ENCODE peak calls at places on chromosomes 11 and 22, in seven cellular contexts. U, B, F, J, D, S and N are unnamed samples.

GRCh38 chr22:46894081-46894671 is 131.7 kb downstream of the TBC1D22A start:
- DNase-seq in U (no peak), B (no peak), F (no peak), J (no peak), D (no peak), S (no peak), N (peak)

GRCh38 chr11:17734418-17734911 is at the start of gene KCNC1:
- DNase-seq in U (no peak), B (no peak), F (peak), J (no peak), D (peak), S (no peak), N (no peak)

GRCh38 chr11:43989162-43989961 is 46.9 kb downstream of the C11orf96 start:
- DNase-seq in U (no peak), B (peak), F (peak), J (no peak), D (peak), S (no peak), N (no peak)

GRCh38 chr22:28181332-28181731 is 262.3 kb upstream of the PITPNB start:
- DNase-seq in U (no peak), B (no peak), F (no peak), J (peak), D (no peak), S (no peak), N (no peak)

GRCh38 chr11:63813035-63813562 is at the start of gene SPINDOC:
- DNase-seq in U (peak), B (peak), F (peak), J (peak), D (peak), S (peak), N (no peak)

GRCh38 chr11:118873804-118874203 is 9.9 kb upstream of the CXCR5 start:
- DNase-seq in U (no peak), B (no peak), F (no peak), J (no peak), D (no peak), S (no peak), N (no peak)

GRCh38 chr22:44941176-44941575 is 68.6 kb downstream of the PHF21B start:
- DNase-seq in U (no peak), B (no peak), F (no peak), J (no peak), D (no peak), S (no peak), N (no peak)

GRCh38 chr11:111602865-111603632 is 800 bp downstream of the SIK2 start:
- DNase-seq in U (peak), B (peak), F (peak), J (peak), D (no peak), S (peak), N (no peak)

GRCh38 chr11:111421251-111421650 is 42.2 kb upstream of the POU2AF1 start:
- DNase-seq in U (peak), B (no peak), F (no peak), J (no peak), D (no peak), S (no peak), N (no peak)

GRCh38 chr22:32080904-32081303 is 37.8 kb downstream of the SLC5A1 start:
- DNase-seq in U (peak), B (no peak), F (no peak), J (peak), D (peak), S (peak), N (peak)

GRCh38 chr11:92643827-92644226 is 325.6 kb upstream of the MTNR1B start:
- DNase-seq in U (no peak), B (no peak), F (no peak), J (no peak), D (no peak), S (no peak), N (no peak)

GRCh38 chr11:67034350-67034749 is 11.4 kb downstream of the SYT12 start:
- DNase-seq in U (no peak), B (no peak), F (no peak), J (no peak), D (no peak), S (no peak), N (no peak)

GRCh38 chr11:130827697-130828377 is 88.4 kb downstream of the SNX19 start:
- DNase-seq in U (no peak), B (peak), F (peak), J (peak), D (peak), S (peak), N (no peak)

GRCh38 chr11:6371825-6372224 is 18.4 kb upstream of the SMPD1 start:
- DNase-seq in U (no peak), B (no peak), F (no peak), J (no peak), D (no peak), S (no peak), N (no peak)

GRCh38 chr11:45156731-45157130 is 10.3 kb downstream of the PRDM11 start:
- DNase-seq in U (no peak), B (no peak), F (no peak), J (no peak), D (no peak), S (no peak), N (no peak)

GRCh38 chr11:102564110-102564509 is 33.6 kb upstream of the MMP7 start:
- DNase-seq in U (no peak), B (no peak), F (no peak), J (peak), D (no peak), S (no peak), N (no peak)

GRCh38 chr11:8033312-8033715 is 46.2 kb downstream of the EIF3F start:
- DNase-seq in U (peak), B (peak), F (peak), J (peak), D (peak), S (peak), N (peak)

GRCh38 chr11:112212710-112213109 is 13.5 kb upstream of the PTS start:
- DNase-seq in U (no peak), B (no peak), F (no peak), J (peak), D (no peak), S (no peak), N (no peak)

GRCh38 chr11:95795627-95796308 is 5.5 kb downstream of the CEP57 start:
- DNase-seq in U (no peak), B (no peak), F (no peak), J (no peak), D (no peak), S (no peak), N (no peak)

GRCh38 chr11:74135516-74135840 is 35.3 kb downstream of the C2CD3 start:
- DNase-seq in U (no peak), B (no peak), F (no peak), J (no peak), D (no peak), S (no peak), N (no peak)

GRCh38 chr22:16803255-16803917 is 21.8 kb downstream of the XKR3 start:
- DNase-seq in U (no peak), B (no peak), F (no peak), J (no peak), D (no peak), S (no peak), N (no peak)

GRCh38 chr11:26599421-26599820 is 27.4 kb upstream of the MUC15 start:
- DNase-seq in U (no peak), B (no peak), F (no peak), J (no peak), D (no peak), S (peak), N (no peak)

GRCh38 chr11:14380947-14381555 is 22.1 kb upstream of the RRAS2 start:
- DNase-seq in U (no peak), B (peak), F (peak), J (peak), D (peak), S (no peak), N (no peak)

GRCh38 chr11:69141742-69142141 is 14.0 kb upstream of the SMIM38 start:
- DNase-seq in U (no peak), B (no peak), F (no peak), J (no peak), D (no peak), S (no peak), N (no peak)

GRCh38 chr11:118911113-118911879 is 14.4 kb downstream of the BCL9L start:
- DNase-seq in U (no peak), B (no peak), F (peak), J (peak), D (no peak), S (no peak), N (no peak)

DNA sequence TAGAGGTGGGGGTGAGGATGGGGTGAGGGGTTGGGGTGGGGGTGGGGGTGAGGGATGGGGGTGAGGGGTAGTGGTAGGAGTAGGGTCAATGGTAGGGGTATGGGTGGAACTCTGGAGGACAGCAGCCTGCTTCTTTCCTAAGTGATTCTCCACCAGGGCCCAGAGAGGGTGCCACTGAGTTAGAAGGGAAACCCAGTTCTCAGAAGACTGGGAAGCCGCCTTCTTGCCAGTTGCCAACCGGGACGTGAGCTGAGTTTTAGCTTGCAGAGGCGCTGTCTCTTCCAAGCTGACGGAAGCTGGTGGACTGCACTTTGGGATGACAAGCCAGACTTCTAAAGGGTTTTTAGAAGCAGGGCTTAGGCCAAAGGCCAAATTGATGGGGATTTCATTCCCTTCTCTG is 104.4 kb downstream of the NAT10 start:
- DNase-seq in U (no peak), B (no peak), F (no peak), J (no peak), D (no peak), S (no peak), N (no peak)
- TF ChIP-seq CTCF in U (no peak), B (no peak), F (no peak), J (no peak), D (no peak), S (peak), N (no peak)

DNA sequence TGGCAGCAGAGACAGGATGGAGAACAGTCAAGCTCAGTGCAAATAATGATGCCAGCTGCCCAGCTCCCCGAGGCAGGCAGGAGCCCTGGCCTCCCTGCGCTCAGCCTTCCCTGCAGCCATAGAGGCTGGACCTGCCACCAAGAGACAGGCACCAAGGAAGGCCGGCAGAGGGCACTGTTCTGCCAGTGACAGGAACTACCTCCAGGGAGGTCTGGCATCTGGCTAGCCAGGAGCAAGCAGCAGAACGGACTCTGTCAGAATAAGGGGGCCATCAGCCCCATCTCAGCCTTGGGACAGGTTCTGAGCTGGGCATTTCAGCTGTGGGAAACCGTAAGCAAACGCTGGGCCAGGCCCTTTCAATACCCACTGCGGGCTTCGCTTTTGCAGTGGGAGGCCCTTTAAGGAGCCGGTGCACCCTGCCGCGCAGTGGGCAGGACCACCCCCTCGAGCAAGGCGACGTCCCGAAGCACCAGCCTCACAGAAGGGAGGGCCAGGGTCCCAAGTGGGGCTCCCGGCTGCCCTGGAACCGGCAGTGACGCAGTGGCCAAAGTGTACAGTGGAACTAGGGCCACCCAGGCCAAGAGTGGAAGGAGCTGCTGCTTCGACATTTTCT is 18.2 kb downstream of the IFT27 start:
- DNase-seq in U (peak), B (peak), F (peak), J (peak), D (peak), S (peak), N (peak)
- TF ChIP-seq CTCF in U (peak), B (peak), F (peak), J (peak), D (peak), S (peak), N (peak)

GRCh38 chr22:19207902-19208283 is 29.4 kb upstream of the SLC25A1 start:
- DNase-seq in U (no peak), B (no peak), F (no peak), J (no peak), D (no peak), S (no peak), N (no peak)
- TF ChIP-seq CTCF in U (no peak), B (no peak), F (no peak), J (no peak), D (no peak), S (no peak), N (no peak)

GRCh38 chr11:90438069-90438468 is 215.2 kb upstream of the CHORDC1 start:
- DNase-seq in U (no peak), B (no peak), F (no peak), J (no peak), D (no peak), S (no peak), N (no peak)

DNA sequence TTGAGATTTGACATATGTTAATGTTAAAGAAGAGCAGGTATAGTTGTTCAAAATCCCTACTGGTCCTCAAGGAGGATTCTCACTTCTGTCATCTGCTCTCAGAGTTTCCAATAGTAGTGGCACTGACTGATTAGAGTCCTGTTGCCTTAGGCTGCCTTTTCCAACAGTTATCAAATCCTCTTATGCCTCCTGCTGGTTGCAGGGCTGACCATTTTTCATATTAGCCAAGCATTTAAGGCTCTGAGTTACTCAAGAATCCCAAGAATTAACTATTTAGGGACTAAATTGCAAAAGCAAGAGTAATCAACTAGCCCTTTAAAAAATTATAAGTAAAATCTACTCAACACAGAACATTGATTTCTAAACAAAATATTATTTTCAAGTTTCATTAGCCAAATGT is 212.0 kb upstream of the CHORDC1 start:
- DNase-seq in U (no peak), B (no peak), F (peak), J (peak), D (peak), S (peak), N (no peak)
- TF ChIP-seq CTCF in U (no peak), B (peak), F (peak), J (peak), D (no peak), S (no peak), N (no peak)

DNA sequence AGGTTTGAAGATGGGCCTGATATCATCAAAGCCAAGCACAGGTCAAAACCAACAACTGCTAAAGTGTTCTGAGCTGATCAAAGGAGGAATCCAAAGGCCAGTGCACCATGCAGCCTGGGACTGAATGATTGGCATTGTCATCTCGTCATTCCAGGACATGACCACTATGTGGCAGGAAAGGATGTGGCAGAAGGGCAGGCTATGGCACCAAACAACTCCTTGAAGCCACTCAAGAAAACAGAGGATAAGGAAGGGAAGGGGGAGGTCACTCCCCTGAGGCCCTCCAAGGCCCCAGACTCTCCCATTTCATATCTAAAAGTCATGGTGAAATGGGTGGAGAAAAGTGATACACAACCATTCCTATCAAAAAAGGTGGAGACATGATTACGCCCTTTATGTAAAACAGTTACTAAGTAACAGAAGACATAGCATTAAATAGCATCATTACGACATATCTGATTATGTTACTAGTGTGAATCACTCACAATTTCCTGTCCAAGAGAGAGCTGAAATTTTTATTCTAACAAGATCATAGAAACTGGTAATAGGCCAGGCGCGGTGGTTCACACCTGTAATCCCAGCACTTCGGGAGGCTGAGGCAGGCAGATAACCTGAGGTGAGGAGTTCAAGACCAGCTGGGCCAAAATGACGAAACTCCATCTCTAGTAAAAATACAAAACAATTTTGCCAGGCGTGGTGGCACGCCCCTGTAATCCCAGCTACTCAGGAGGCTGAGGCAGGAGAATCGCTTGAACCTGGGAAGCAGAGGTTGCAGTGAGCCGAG is 49.3 kb downstream of the AHNAK start:
- DNase-seq in U (peak), B (no peak), F (peak), J (peak), D (no peak), S (peak), N (no peak)
- TF ChIP-seq CTCF in U (peak), B (peak), F (peak), J (peak), D (peak), S (peak), N (peak)

DNA sequence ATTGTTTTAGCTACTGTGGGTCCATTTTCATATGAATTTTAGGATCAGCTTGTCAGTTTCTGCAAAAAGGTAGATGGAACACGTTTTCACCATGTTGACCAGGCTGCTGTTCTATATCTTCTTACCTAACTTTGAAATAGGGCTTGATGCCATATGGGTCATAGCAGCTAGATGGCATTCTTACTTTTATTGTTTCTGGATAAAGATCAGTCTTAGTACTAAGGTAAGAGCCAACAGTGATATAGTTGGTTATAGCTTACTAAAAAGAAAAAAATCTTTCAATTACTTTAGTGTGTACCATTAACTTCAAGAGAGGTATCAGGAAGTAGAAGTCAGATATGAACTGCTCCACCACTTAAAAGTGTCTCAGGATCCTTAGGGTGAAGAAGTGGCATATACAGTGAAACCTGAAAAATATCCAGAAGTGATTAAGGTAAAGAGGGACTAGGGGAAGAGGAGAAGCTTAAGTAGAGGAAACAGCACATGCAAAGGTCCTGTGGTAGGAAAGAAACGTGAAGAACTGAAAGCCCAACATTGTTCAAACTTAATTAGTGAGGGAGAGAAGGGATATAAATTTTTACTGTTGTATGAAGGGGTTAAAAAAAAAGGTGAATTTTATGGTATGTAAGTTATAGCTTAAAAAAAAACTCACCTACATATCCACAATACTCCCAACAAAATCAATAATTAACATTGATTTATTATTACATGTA is 59.9 kb upstream of the B3GNT6 start:
- DNase-seq in U (no peak), B (no peak), F (no peak), J (no peak), D (no peak), S (no peak), N (no peak)
- TF ChIP-seq CTCF in U (no peak), B (no peak), F (no peak), J (no peak), D (no peak), S (no peak), N (no peak)